ENCODE peak calls at places on chromosomes 5 and 9, in seven cellular contexts. S, N, R, E, X, C and A are unnamed samples.

GRCh38 chr9:107612136-107612535 is 122.6 kb upstream of the KLF4 start:
- DNase-seq in S (peak; percentile 82), N (no peak), R (no peak), E (no peak), X (no peak), C (no peak), A (no peak)

GRCh38 chr5:81895312-81895711 is 76.5 kb upstream of the ATG10 start:
- DNase-seq in S (no peak), N (no peak), R (no peak), E (no peak), X (no peak), C (no peak), A (no peak)

GRCh38 chr9:100370064-100370723 is 17.5 kb upstream of the TEX10 start:
- DNase-seq in S (no peak), N (no peak), R (no peak), E (no peak), X (no peak), C (no peak), A (no peak)

GRCh38 chr9:104386425-104387069 is 117.5 kb upstream of the OR13F1 start:
- DNase-seq in S (peak; percentile 3), N (peak; percentile 16), R (peak; percentile 58), E (no peak), X (peak; percentile 41), C (peak; percentile 71), A (peak; percentile 8)

GRCh38 chr9:32701321-32702022 is 66.0 kb upstream of the TAF1L start:
- DNase-seq in S (no peak), N (no peak), R (peak; percentile 35), E (no peak), X (no peak), C (no peak), A (no peak)

GRCh38 chr9:70470050-70471015 is 55.9 kb upstream of the KLF9 start:
- DNase-seq in S (no peak), N (peak; percentile 90), R (peak; percentile 26), E (no peak), X (no peak), C (no peak), A (no peak)

GRCh38 chr9:134846699-134847098 is 33.9 kb upstream of the FCN2 start:
- DNase-seq in S (no peak), N (no peak), R (no peak), E (no peak), X (no peak), C (no peak), A (no peak)

GRCh38 chr5:74384851-74385250 is 255.7 kb downstream of the ENC1 start:
- DNase-seq in S (no peak), N (no peak), R (no peak), E (no peak), X (peak; percentile 7), C (no peak), A (no peak)

GRCh38 chr5:100746730-100747129 is 156.4 kb downstream of the ST8SIA4 start:
- DNase-seq in S (no peak), N (no peak), R (no peak), E (no peak), X (no peak), C (no peak), A (no peak)

GRCh38 chr9:87237337-87237736 is 260.3 kb upstream of the DAPK1 start:
- DNase-seq in S (no peak), N (no peak), R (no peak), E (no peak), X (no peak), C (no peak), A (no peak)

GRCh38 chr9:122939611-122940010 is 1.2 kb upstream of the RABGAP1 start:
- DNase-seq in S (no peak), N (no peak), R (no peak), E (no peak), X (no peak), C (no peak), A (no peak)

GRCh38 chr9:102225806-102226441 is 487.5 kb upstream of the GRIN3A start:
- DNase-seq in S (no peak), N (no peak), R (no peak), E (no peak), X (no peak), C (no peak), A (no peak)

GRCh38 chr9:128098936-128099931 is 28.3 kb downstream of the PTGES2 start:
- DNase-seq in S (no peak), N (no peak), R (no peak), E (peak; percentile 38), X (no peak), C (no peak), A (no peak)

GRCh38 chr5:36369092-36369737 is 67.5 kb upstream of the RANBP3L start:
- DNase-seq in S (no peak), N (no peak), R (no peak), E (no peak), X (no peak), C (no peak), A (no peak)

GRCh38 chr9:100856238-100856637 is 172.3 kb upstream of the PLPPR1 start:
- DNase-seq in S (no peak), N (no peak), R (no peak), E (no peak), X (no peak), C (no peak), A (no peak)

GRCh38 chr5:133953568-133954145 is 14.8 kb downstream of the C5orf15 start:
- DNase-seq in S (no peak), N (no peak), R (no peak), E (no peak), X (no peak), C (no peak), A (no peak)

DNA sequence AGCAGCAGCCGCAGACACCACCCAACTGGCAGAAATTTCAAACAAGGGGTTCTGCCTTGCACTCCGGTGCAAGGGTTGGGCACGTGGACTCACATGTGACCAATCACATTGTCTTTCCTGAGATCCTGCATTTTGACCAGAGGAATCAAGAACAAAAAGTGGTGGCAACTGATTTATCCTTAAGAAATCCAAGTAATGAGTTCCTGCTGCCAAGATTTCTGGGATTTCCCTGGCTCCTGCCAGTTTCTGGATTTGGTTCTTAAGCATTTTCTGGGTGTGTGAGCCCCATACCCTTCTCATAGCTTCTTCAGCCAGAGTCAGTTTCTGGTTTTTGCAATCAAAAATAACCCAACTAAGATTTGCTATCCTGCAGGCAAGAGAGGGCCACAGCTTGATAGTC is 17.5 kb upstream of the KCNIP1 start:
- DNase-seq in S (no peak), N (no peak), R (no peak), E (no peak), X (no peak), C (no peak), A (no peak)
- TF ChIP-seq REST in S (no peak), N (no peak), R (no peak), E (no peak), X (no peak), C (no peak), A (no peak)

DNA sequence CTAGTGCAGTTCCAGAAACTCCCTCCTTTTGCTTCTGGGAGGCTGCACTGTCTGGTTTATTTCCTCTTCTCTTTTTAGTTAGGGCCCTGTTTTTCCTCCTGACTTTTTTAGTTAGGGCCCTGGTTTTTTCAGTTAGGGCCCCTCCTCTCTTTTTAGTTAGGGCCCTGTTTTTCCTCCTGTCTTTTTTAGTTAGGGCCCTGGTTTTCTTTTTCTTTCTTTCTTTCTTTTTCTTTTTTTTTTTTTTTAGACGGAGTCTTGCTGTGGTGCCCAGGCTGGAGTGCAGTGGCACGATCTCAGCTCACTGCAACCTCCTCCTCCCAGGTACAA is 15.1 kb downstream of the GSN start:
- DNase-seq in S (no peak), N (no peak), R (no peak), E (no peak), X (no peak), C (no peak), A (no peak)
- TF ChIP-seq REST in S (no peak), N (no peak), R (no peak), E (no peak), X (no peak), C (no peak), A (no peak)

DNA sequence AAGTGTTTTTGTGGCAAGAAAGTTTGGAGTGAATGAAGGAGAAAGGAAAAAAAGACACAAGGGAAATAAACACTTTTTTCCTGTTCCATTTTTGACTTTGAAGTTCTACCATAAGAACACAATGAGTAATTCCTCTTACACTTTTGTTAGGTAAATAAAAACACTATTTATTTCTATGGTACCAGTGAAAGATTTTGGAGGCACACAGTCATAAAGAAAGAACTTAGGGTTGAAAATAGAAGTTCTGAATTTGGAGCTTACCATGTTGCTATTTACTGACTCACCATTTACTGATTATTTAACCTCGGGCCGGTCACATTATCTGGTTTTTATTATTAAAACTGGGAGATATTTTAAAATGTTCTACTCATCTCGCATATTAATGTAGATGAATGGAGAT is 367.8 kb downstream of the TLE1 start:
- DNase-seq in S (no peak), N (no peak), R (no peak), E (no peak), X (no peak), C (no peak), A (no peak)
- TF ChIP-seq REST in S (no peak), N (no peak), R (no peak), E (no peak), X (no peak), C (no peak), A (no peak)

DNA sequence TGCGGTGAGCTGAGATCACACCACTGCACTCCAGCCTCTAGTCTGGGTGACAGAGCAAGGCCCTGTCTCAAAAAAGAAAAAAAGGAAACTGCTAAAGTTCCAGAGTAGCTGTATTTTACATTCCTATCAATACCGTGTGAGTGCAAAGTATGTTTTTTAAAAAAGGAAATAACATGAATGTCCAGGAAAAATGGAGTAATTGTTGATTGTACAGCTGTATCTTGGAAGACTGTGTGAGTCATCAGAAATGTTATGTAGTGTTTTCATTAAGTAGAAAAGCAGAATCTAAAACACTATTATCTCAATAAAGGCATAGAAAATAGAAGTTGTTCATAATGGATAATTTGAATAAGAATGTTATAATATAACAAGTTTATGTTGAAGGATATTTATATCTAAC is 53.9 kb downstream of the ZCCHC7 start:
- DNase-seq in S (no peak), N (no peak), R (no peak), E (no peak), X (no peak), C (no peak), A (no peak)
- TF ChIP-seq REST in S (no peak), N (no peak), R (no peak), E (no peak), X (no peak), C (no peak), A (no peak)

GRCh38 chr5:113123563-113123962 is 147.0 kb downstream of the DCP2 start:
- DNase-seq in S (no peak), N (peak; percentile 13), R (peak; percentile 29), E (no peak), X (no peak), C (peak; percentile 69), A (no peak)
- TF ChIP-seq REST in S (no peak), N (no peak), R (no peak), E (no peak), X (no peak), C (no peak), A (no peak)